ENCODE peak calls at places on chromosomes 1 and 21, in seven cellular contexts. M is AG08396; E is stimulated activated effector memory CD8-positive, alpha-beta T cell treated with anti-CD3 and anti-CD28 coated beads, Interleukin-12 subunit alpha, Interleukin-12 subunit beta, amount 100 ng/mL, for 72 hours; G is body of pancreas; Q is hepatocyte; P is foreskin fibroblast; L is activated gamma-delta T cell. I is an unnamed sample.

GRCh38 chr1:39268112-39268581 is 63.7 kb downstream of the MACF1 start:
- DNase-seq in G (no peak), M (peak), P (peak), L (no peak), E (no peak), Q (peak), I (no peak)

GRCh38 chr1:196698993-196699392 is 47.1 kb downstream of the CFH start:
- DNase-seq in P (peak), E (no peak), M (no peak), Q (no peak), L (no peak), G (no peak), I (no peak)

GRCh38 chr1:239550178-239550577 is 163.8 kb downstream of the CHRM3 start:
- DNase-seq in P (no peak), E (no peak), M (no peak), L (no peak), G (no peak), Q (no peak), I (no peak)

GRCh38 chr1:200179126-200179780 is 151.7 kb downstream of the NR5A2 start:
- DNase-seq in P (peak), Q (no peak), E (no peak), M (peak), L (no peak), G (no peak), I (no peak)

GRCh38 chr1:56453722-56454078 is 125.7 kb downstream of the PLPP3 start:
- DNase-seq in G (no peak), L (no peak), Q (no peak), P (no peak), E (no peak), M (no peak), I (no peak)

GRCh38 chr1:116874622-116875277 is 35.0 kb upstream of the PTGFRN start:
- DNase-seq in E (no peak), G (no peak), P (no peak), Q (no peak), L (no peak), M (no peak), I (no peak)

GRCh38 chr1:224589006-224589405 is 27.1 kb upstream of the CNIH3 start:
- DNase-seq in L (no peak), Q (no peak), G (no peak), E (no peak), M (no peak), P (peak), I (no peak)

GRCh38 chr1:10838541-10838940 is 42.1 kb upstream of the CASZ1 start:
- DNase-seq in Q (no peak), M (no peak), P (no peak), L (no peak), G (no peak), E (no peak), I (no peak)

GRCh38 chr1:244391761-244392160 is 59.9 kb downstream of the ADSS2 start:
- DNase-seq in Q (peak), G (no peak), P (peak), L (no peak), E (peak), M (no peak), I (no peak)

GRCh38 chr1:226838456-226838855 is 32.0 kb upstream of the PSEN2 start:
- DNase-seq in L (no peak), G (no peak), M (no peak), Q (no peak), P (no peak), E (no peak), I (no peak)

GRCh38 chr21:45415943-45416611 is 11.1 kb downstream of the COL18A1 start:
- DNase-seq in P (no peak), G (no peak), L (no peak), Q (peak), M (no peak), E (no peak), I (no peak)

GRCh38 chr1:234699795-234700665 is 90.1 kb upstream of the IRF2BP2 start:
- DNase-seq in P (peak), L (no peak), Q (peak), G (no peak), E (peak), M (peak), I (peak)

GRCh38 chr1:167401260-167401873 is 117.0 kb downstream of the CD247 start:
- DNase-seq in P (peak), M (peak), Q (peak), E (peak), L (no peak), G (peak), I (peak)

GRCh38 chr1:107874221-107874620 is 90.8 kb downstream of the VAV3 start:
- DNase-seq in L (no peak), Q (no peak), E (no peak), G (no peak), P (peak), M (no peak), I (no peak)

GRCh38 chr1:64984106-64984505 is 17.8 kb upstream of the JAK1 start:
- DNase-seq in Q (no peak), G (no peak), M (no peak), E (no peak), L (no peak), P (no peak), I (no peak)

GRCh38 chr1:97050501-97050900 is 328.9 kb downstream of the PTBP2 start:
- DNase-seq in L (no peak), M (no peak), G (no peak), E (no peak), P (peak), Q (peak), I (peak)

GRCh38 chr1:7108251-7108650 is 323.0 kb downstream of the CAMTA1 start:
- DNase-seq in Q (no peak), M (no peak), E (no peak), G (no peak), P (no peak), L (no peak), I (no peak)

GRCh38 chr1:218480137-218480536 is 135.0 kb downstream of the TGFB2 start:
- DNase-seq in P (peak), G (no peak), Q (no peak), M (peak), E (no peak), L (no peak), I (no peak)

GRCh38 chr1:119286587-119287181 is 81.9 kb upstream of the HAO2 start:
- DNase-seq in L (no peak), E (no peak), M (peak), G (no peak), Q (peak), P (peak), I (peak)

GRCh38 chr1:151491641-151492040 is 19.5 kb upstream of the CGN start:
- DNase-seq in E (no peak), P (no peak), Q (no peak), G (no peak), L (no peak), M (no peak), I (no peak)

GRCh38 chr1:12546771-12547585 is 71.0 kb downstream of the DHRS3 start:
- DNase-seq in Q (no peak), P (no peak), M (no peak), L (no peak), E (no peak), G (no peak), I (no peak)

GRCh38 chr1:159132271-159132881 is 39.0 kb upstream of the CADM3 start:
- DNase-seq in E (peak), L (no peak), M (peak), P (peak), G (peak), Q (peak), I (peak)